ENCODE peak calls at places on chromosomes 1 and 21, in eight cellular contexts. One of them, this sample, is unnamed.

GRCh38 chr1:2148691-2149090 is 45.9 kb downstream of the FAAP20 start:
- DNase-seq in astrocyte of the cerebellum: no peak
- DNase-seq in heart left ventricle: no peak
- DNase-seq in LNCaP clone FGC: no peak
- DNase-seq in foreskin fibroblast: no peak
- DNase-seq in mucosa of descending colon: no peak
- DNase-seq in fibroblast of the aortic adventitia: no peak
- DNase-seq in NB4: peak; percentile 90
- DNase-seq in this sample: peak; percentile 18

GRCh38 chr1:53619088-53619810 is 119.7 kb downstream of the GLIS1 start:
- DNase-seq in foreskin fibroblast: no peak
- DNase-seq in LNCaP clone FGC: no peak
- DNase-seq in fibroblast of the aortic adventitia: no peak
- DNase-seq in NB4: no peak
- DNase-seq in astrocyte of the cerebellum: no peak
- DNase-seq in heart left ventricle: no peak
- DNase-seq in mucosa of descending colon: no peak
- DNase-seq in this sample: no peak

GRCh38 chr1:5500541-5500940 is 491.7 kb downstream of the NPHP4 start:
- DNase-seq in astrocyte of the cerebellum: no peak
- DNase-seq in NB4: no peak
- DNase-seq in mucosa of descending colon: no peak
- DNase-seq in LNCaP clone FGC: no peak
- DNase-seq in heart left ventricle: no peak
- DNase-seq in foreskin fibroblast: no peak
- DNase-seq in fibroblast of the aortic adventitia: no peak
- DNase-seq in this sample: no peak

GRCh38 chr1:9753121-9753531 is 70.6 kb downstream of the CLSTN1 start:
- DNase-seq in astrocyte of the cerebellum: peak; percentile 79
- DNase-seq in NB4: no peak
- DNase-seq in foreskin fibroblast: peak; percentile 86
- DNase-seq in heart left ventricle: peak; percentile 62
- DNase-seq in LNCaP clone FGC: no peak
- DNase-seq in mucosa of descending colon: no peak
- DNase-seq in fibroblast of the aortic adventitia: peak; percentile 86
- DNase-seq in this sample: no peak

GRCh38 chr1:161018631-161018930 is 2.4 kb downstream of the F11R start:
- DNase-seq in LNCaP clone FGC: no peak
- DNase-seq in foreskin fibroblast: no peak
- DNase-seq in NB4: no peak
- DNase-seq in fibroblast of the aortic adventitia: no peak
- DNase-seq in mucosa of descending colon: no peak
- DNase-seq in heart left ventricle: no peak
- DNase-seq in astrocyte of the cerebellum: no peak
- DNase-seq in this sample: no peak

GRCh38 chr1:9573723-9574122 is 15.0 kb upstream of the TMEM201 start:
- DNase-seq in mucosa of descending colon: no peak
- DNase-seq in heart left ventricle: no peak
- DNase-seq in LNCaP clone FGC: no peak
- DNase-seq in NB4: peak; percentile 34
- DNase-seq in astrocyte of the cerebellum: no peak
- DNase-seq in fibroblast of the aortic adventitia: peak; percentile 48
- DNase-seq in foreskin fibroblast: peak; percentile 52
- DNase-seq in this sample: peak; percentile 55

GRCh38 chr1:170471310-170471839 is 60.6 kb upstream of the GORAB start:
- DNase-seq in LNCaP clone FGC: no peak
- DNase-seq in fibroblast of the aortic adventitia: peak; percentile 83
- DNase-seq in heart left ventricle: no peak
- DNase-seq in astrocyte of the cerebellum: no peak
- DNase-seq in NB4: no peak
- DNase-seq in foreskin fibroblast: peak; percentile 11
- DNase-seq in mucosa of descending colon: no peak
- DNase-seq in this sample: no peak

GRCh38 chr1:176801553-176802020 is 338.6 kb downstream of the PAPPA2 start:
- DNase-seq in mucosa of descending colon: no peak
- DNase-seq in fibroblast of the aortic adventitia: peak; percentile 39
- DNase-seq in foreskin fibroblast: peak; percentile 70
- DNase-seq in NB4: no peak
- DNase-seq in LNCaP clone FGC: no peak
- DNase-seq in heart left ventricle: peak; percentile 33
- DNase-seq in astrocyte of the cerebellum: no peak
- DNase-seq in this sample: no peak

GRCh38 chr1:23639460-23639859 is 52.1 kb upstream of the RPL11 start:
- DNase-seq in heart left ventricle: no peak
- DNase-seq in mucosa of descending colon: no peak
- DNase-seq in fibroblast of the aortic adventitia: no peak
- DNase-seq in astrocyte of the cerebellum: no peak
- DNase-seq in foreskin fibroblast: no peak
- DNase-seq in LNCaP clone FGC: no peak
- DNase-seq in NB4: peak; percentile 26
- DNase-seq in this sample: peak; percentile 55

GRCh38 chr21:29256125-29256895 is 42.4 kb upstream of the BACH1 start:
- DNase-seq in fibroblast of the aortic adventitia: no peak
- DNase-seq in heart left ventricle: no peak
- DNase-seq in foreskin fibroblast: no peak
- DNase-seq in mucosa of descending colon: no peak
- DNase-seq in astrocyte of the cerebellum: no peak
- DNase-seq in LNCaP clone FGC: no peak
- DNase-seq in NB4: no peak
- DNase-seq in this sample: no peak

GRCh38 chr1:92488832-92489231 is 2.1 kb upstream of the GFI1 start:
- DNase-seq in astrocyte of the cerebellum: peak; percentile 13
- DNase-seq in mucosa of descending colon: no peak
- DNase-seq in LNCaP clone FGC: no peak
- DNase-seq in heart left ventricle: no peak
- DNase-seq in NB4: no peak
- DNase-seq in foreskin fibroblast: no peak
- DNase-seq in fibroblast of the aortic adventitia: peak; percentile 25
- DNase-seq in this sample: no peak

GRCh38 chr1:53276153-53276901 is 38.0 kb upstream of the MAGOH start:
- DNase-seq in mucosa of descending colon: no peak
- DNase-seq in NB4: no peak
- DNase-seq in astrocyte of the cerebellum: no peak
- DNase-seq in heart left ventricle: no peak
- DNase-seq in foreskin fibroblast: no peak
- DNase-seq in fibroblast of the aortic adventitia: no peak
- DNase-seq in LNCaP clone FGC: no peak
- DNase-seq in this sample: no peak

GRCh38 chr1:204286841-204287387 is 72.8 kb downstream of the PLEKHA6 start:
- DNase-seq in heart left ventricle: peak; percentile 63
- DNase-seq in fibroblast of the aortic adventitia: no peak
- DNase-seq in NB4: peak; percentile 56
- DNase-seq in foreskin fibroblast: no peak
- DNase-seq in LNCaP clone FGC: peak; percentile 90
- DNase-seq in astrocyte of the cerebellum: no peak
- DNase-seq in mucosa of descending colon: no peak
- DNase-seq in this sample: peak; percentile 17

GRCh38 chr1:114671011-114671938 is 1.4 kb upstream of the DENND2C start:
- DNase-seq in mucosa of descending colon: no peak
- DNase-seq in heart left ventricle: no peak
- DNase-seq in NB4: no peak
- DNase-seq in astrocyte of the cerebellum: no peak
- DNase-seq in foreskin fibroblast: peak; percentile 30
- DNase-seq in LNCaP clone FGC: no peak
- DNase-seq in fibroblast of the aortic adventitia: peak; percentile 44
- DNase-seq in this sample: peak; percentile 34

GRCh38 chr1:53073899-53074311 is 11.9 kb downstream of the PODN start:
- DNase-seq in heart left ventricle: peak; percentile 73
- DNase-seq in foreskin fibroblast: no peak
- DNase-seq in LNCaP clone FGC: no peak
- DNase-seq in mucosa of descending colon: peak; percentile 40
- DNase-seq in fibroblast of the aortic adventitia: peak; percentile 48
- DNase-seq in NB4: no peak
- DNase-seq in astrocyte of the cerebellum: no peak
- DNase-seq in this sample: no peak

GRCh38 chr21:34889287-34889536 is 159.9 kb downstream of the RUNX1 start:
- DNase-seq in fibroblast of the aortic adventitia: peak; percentile 78
- DNase-seq in mucosa of descending colon: peak; percentile 76
- DNase-seq in LNCaP clone FGC: no peak
- DNase-seq in heart left ventricle: peak; percentile 62
- DNase-seq in NB4: no peak
- DNase-seq in astrocyte of the cerebellum: no peak
- DNase-seq in foreskin fibroblast: peak; percentile 86
- DNase-seq in this sample: no peak

GRCh38 chr1:24364975-24365678 is 46.0 kb downstream of the GRHL3 start:
- DNase-seq in astrocyte of the cerebellum: peak; percentile 84
- DNase-seq in LNCaP clone FGC: no peak
- DNase-seq in foreskin fibroblast: peak; percentile 93
- DNase-seq in mucosa of descending colon: no peak
- DNase-seq in NB4: peak; percentile 87
- DNase-seq in heart left ventricle: no peak
- DNase-seq in fibroblast of the aortic adventitia: peak; percentile 91
- DNase-seq in this sample: no peak

GRCh38 chr1:52157582-52157981 is 15.7 kb downstream of the ZFYVE9 start:
- DNase-seq in fibroblast of the aortic adventitia: peak; percentile 41
- DNase-seq in foreskin fibroblast: peak; percentile 70
- DNase-seq in astrocyte of the cerebellum: no peak
- DNase-seq in NB4: no peak
- DNase-seq in LNCaP clone FGC: no peak
- DNase-seq in mucosa of descending colon: no peak
- DNase-seq in heart left ventricle: no peak
- DNase-seq in this sample: no peak

GRCh38 chr1:226476657-226477319 is 68.9 kb upstream of the PARP1 start:
- DNase-seq in NB4: peak; percentile 77
- DNase-seq in astrocyte of the cerebellum: no peak
- DNase-seq in mucosa of descending colon: no peak
- DNase-seq in heart left ventricle: no peak
- DNase-seq in LNCaP clone FGC: no peak
- DNase-seq in foreskin fibroblast: no peak
- DNase-seq in fibroblast of the aortic adventitia: no peak
- DNase-seq in this sample: peak; percentile 46
- H3K4me3 ChIP-seq in NB4: no peak overlapping the region
- H3K4me3 ChIP-seq in astrocyte of the cerebellum: no peak overlapping the region
- H3K4me3 ChIP-seq in mucosa of descending colon: no peak overlapping the region
- H3K4me3 ChIP-seq in heart left ventricle: no peak overlapping the region
- H3K4me3 ChIP-seq in LNCaP clone FGC: no peak overlapping the region
- H3K4me3 ChIP-seq in foreskin fibroblast: no peak overlapping the region
- H3K4me3 ChIP-seq in fibroblast of the aortic adventitia: no peak overlapping the region
- H3K4me3 ChIP-seq in this sample: no peak overlapping the region

GRCh38 chr1:168285971-168286628 is 5.4 kb downstream of the TBX19 start:
- DNase-seq in heart left ventricle: no peak
- DNase-seq in NB4: no peak
- DNase-seq in fibroblast of the aortic adventitia: no peak
- DNase-seq in astrocyte of the cerebellum: no peak
- DNase-seq in mucosa of descending colon: no peak
- DNase-seq in LNCaP clone FGC: no peak
- DNase-seq in foreskin fibroblast: no peak
- DNase-seq in this sample: no peak

GRCh38 chr1:168285419-168285790 is 4.7 kb downstream of the TBX19 start:
- DNase-seq in NB4: no peak
- DNase-seq in astrocyte of the cerebellum: no peak
- DNase-seq in foreskin fibroblast: no peak
- DNase-seq in fibroblast of the aortic adventitia: no peak
- DNase-seq in heart left ventricle: no peak
- DNase-seq in mucosa of descending colon: no peak
- DNase-seq in LNCaP clone FGC: peak; percentile 63
- DNase-seq in this sample: no peak

GRCh38 chr1:168280577-168280976 is at the start of gene TBX19:
- DNase-seq in foreskin fibroblast: no peak
- DNase-seq in astrocyte of the cerebellum: no peak
- DNase-seq in heart left ventricle: no peak
- DNase-seq in mucosa of descending colon: no peak
- DNase-seq in NB4: no peak
- DNase-seq in fibroblast of the aortic adventitia: no peak
- DNase-seq in LNCaP clone FGC: no peak
- DNase-seq in this sample: no peak

GRCh38 chr1:168279253-168279652 is 1.4 kb upstream of the TBX19 start:
- DNase-seq in heart left ventricle: no peak
- DNase-seq in foreskin fibroblast: no peak
- DNase-seq in fibroblast of the aortic adventitia: no peak
- DNase-seq in NB4: no peak
- DNase-seq in astrocyte of the cerebellum: no peak
- DNase-seq in LNCaP clone FGC: no peak
- DNase-seq in mucosa of descending colon: no peak
- DNase-seq in this sample: no peak

DNA sequence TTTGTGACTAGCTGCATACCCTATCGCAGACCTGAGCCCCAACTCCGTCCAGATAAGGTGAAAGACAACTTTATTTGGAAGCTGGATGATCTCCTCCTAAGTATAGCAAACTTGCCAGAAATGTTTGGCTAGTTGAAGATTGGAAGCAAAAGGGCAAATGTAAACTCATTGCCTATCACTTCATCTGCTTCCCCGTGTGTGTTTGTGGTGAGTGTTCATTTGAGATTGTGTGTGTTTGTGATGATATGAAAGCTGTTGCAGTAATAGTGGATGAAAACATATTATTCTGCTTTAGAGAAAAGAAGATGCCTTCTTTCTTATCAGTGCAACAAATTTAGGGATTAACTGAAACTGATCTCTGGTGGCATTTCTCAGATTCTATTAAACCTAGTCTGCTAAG is 926 bp downstream of the TBX19 start:
- DNase-seq in fibroblast of the aortic adventitia: no peak
- DNase-seq in heart left ventricle: no peak
- DNase-seq in astrocyte of the cerebellum: no peak
- DNase-seq in LNCaP clone FGC: no peak
- DNase-seq in foreskin fibroblast: no peak
- DNase-seq in NB4: no peak
- DNase-seq in mucosa of descending colon: no peak
- DNase-seq in this sample: no peak
- H3K4me3 ChIP-seq in fibroblast of the aortic adventitia: no peak overlapping the region
- H3K4me3 ChIP-seq in heart left ventricle: no peak overlapping the region
- H3K4me3 ChIP-seq in astrocyte of the cerebellum: no peak overlapping the region
- H3K4me3 ChIP-seq in LNCaP clone FGC: no peak overlapping the region
- H3K4me3 ChIP-seq in foreskin fibroblast: no peak overlapping the region
- H3K4me3 ChIP-seq in NB4: no peak overlapping the region
- H3K4me3 ChIP-seq in mucosa of descending colon: no peak overlapping the region
- H3K4me3 ChIP-seq in this sample: no peak overlapping the region

GRCh38 chr1:25770541-25771245 is 29.3 kb upstream of the SELENON start:
- DNase-seq in fibroblast of the aortic adventitia: no peak
- DNase-seq in mucosa of descending colon: no peak
- DNase-seq in heart left ventricle: no peak
- DNase-seq in LNCaP clone FGC: no peak
- DNase-seq in astrocyte of the cerebellum: no peak
- DNase-seq in foreskin fibroblast: no peak
- DNase-seq in NB4: no peak
- DNase-seq in this sample: no peak
- H3K4me3 ChIP-seq in fibroblast of the aortic adventitia: no peak overlapping the region
- H3K4me3 ChIP-seq in mucosa of descending colon: no peak overlapping the region
- H3K4me3 ChIP-seq in heart left ventricle: no peak overlapping the region
- H3K4me3 ChIP-seq in LNCaP clone FGC: no peak overlapping the region
- H3K4me3 ChIP-seq in astrocyte of the cerebellum: no peak overlapping the region
- H3K4me3 ChIP-seq in foreskin fibroblast: no peak overlapping the region
- H3K4me3 ChIP-seq in NB4: no peak overlapping the region
- H3K4me3 ChIP-seq in this sample: no peak overlapping the region

GRCh38 chr1:208203127-208203847 is 40.9 kb downstream of the PLXNA2 start:
- DNase-seq in astrocyte of the cerebellum: peak; percentile 78
- DNase-seq in mucosa of descending colon: peak; percentile 80
- DNase-seq in LNCaP clone FGC: peak; percentile 79
- DNase-seq in NB4: no peak
- DNase-seq in heart left ventricle: peak; percentile 61
- DNase-seq in fibroblast of the aortic adventitia: peak; percentile 92
- DNase-seq in foreskin fibroblast: peak; percentile 76
- DNase-seq in this sample: no peak
- H3K4me3 ChIP-seq in astrocyte of the cerebellum: no peak overlapping the region
- H3K4me3 ChIP-seq in mucosa of descending colon: no peak overlapping the region
- H3K4me3 ChIP-seq in LNCaP clone FGC: no peak overlapping the region
- H3K4me3 ChIP-seq in NB4: no peak overlapping the region
- H3K4me3 ChIP-seq in heart left ventricle: no peak overlapping the region
- H3K4me3 ChIP-seq in fibroblast of the aortic adventitia: no peak overlapping the region
- H3K4me3 ChIP-seq in foreskin fibroblast: no peak overlapping the region
- H3K4me3 ChIP-seq in this sample: no peak overlapping the region

GRCh38 chr1:226655251-226656163 is 83.6 kb downstream of the ITPKB start:
- DNase-seq in LNCaP clone FGC: no peak
- DNase-seq in heart left ventricle: peak; percentile 34
- DNase-seq in astrocyte of the cerebellum: no peak
- DNase-seq in foreskin fibroblast: no peak
- DNase-seq in NB4: peak; percentile 52
- DNase-seq in fibroblast of the aortic adventitia: no peak
- DNase-seq in mucosa of descending colon: peak; percentile 66
- DNase-seq in this sample: peak; percentile 69
- H3K4me3 ChIP-seq in LNCaP clone FGC: no peak overlapping the region
- H3K4me3 ChIP-seq in heart left ventricle: no peak overlapping the region
- H3K4me3 ChIP-seq in astrocyte of the cerebellum: no peak overlapping the region
- H3K4me3 ChIP-seq in foreskin fibroblast: no peak overlapping the region
- H3K4me3 ChIP-seq in NB4: no peak overlapping the region
- H3K4me3 ChIP-seq in fibroblast of the aortic adventitia: no peak overlapping the region
- H3K4me3 ChIP-seq in mucosa of descending colon: no peak overlapping the region
- H3K4me3 ChIP-seq in this sample: peak overlapping the region; percentile 68